ENCODE peak calls at places on chromosomes 12 and 14, in ten cellular contexts. V, R, H, S, C, F, K, I, Y and B are unnamed samples.

GRCh38 chr12:15423629-15424028 is 101.3 kb downstream of the PTPRO start:
- DNase-seq in V (no peak), R (no peak), H (no peak), S (no peak), C (no peak), F (no peak), K (no peak), I (no peak), Y (peak; percentile 39), B (no peak)

GRCh38 chr12:19893514-19893913 is 454.2 kb downstream of the AEBP2 start:
- DNase-seq in V (no peak), R (peak; percentile 27), H (no peak), S (no peak), C (no peak), F (no peak), K (no peak), I (no peak), Y (peak; percentile 48), B (no peak)

GRCh38 chr14:50308363-50308762 is 3.7 kb downstream of the L2HGDH start:
- DNase-seq in V (no peak), R (no peak), H (no peak), S (no peak), C (no peak), F (peak; percentile 40), K (no peak), I (no peak), Y (no peak), B (no peak)

GRCh38 chr12:132324173-132324572 is 5.2 kb downstream of the GALNT9 start:
- DNase-seq in V (no peak), R (no peak), H (no peak), S (no peak), C (no peak), F (no peak), K (no peak), I (no peak), Y (no peak), B (no peak)

GRCh38 chr14:61557854-61558253 is 137.5 kb upstream of the HIF1A start:
- DNase-seq in V (no peak), R (no peak), H (no peak), S (no peak), C (no peak), F (no peak), K (no peak), I (no peak), Y (no peak), B (no peak)

GRCh38 chr14:74299061-74299545 is 3.6 kb downstream of the ABCD4 start:
- DNase-seq in V (no peak), R (no peak), H (peak; percentile 27), S (peak; percentile 72), C (no peak), F (no peak), K (no peak), I (no peak), Y (peak; percentile 54), B (no peak)

GRCh38 chr12:8911606-8912268 is 2.6 kb upstream of the PHC1 start:
- DNase-seq in V (no peak), R (no peak), H (no peak), S (no peak), C (no peak), F (no peak), K (no peak), I (no peak), Y (no peak), B (no peak)

GRCh38 chr12:63991036-63991547 is 146.6 kb downstream of the SRGAP1 start:
- DNase-seq in V (no peak), R (no peak), H (no peak), S (no peak), C (no peak), F (no peak), K (no peak), I (no peak), Y (peak; percentile 68), B (no peak)

GRCh38 chr12:32505546-32505945 is 106.2 kb downstream of the FGD4 start:
- DNase-seq in V (no peak), R (no peak), H (no peak), S (no peak), C (no peak), F (no peak), K (no peak), I (no peak), Y (no peak), B (no peak)

GRCh38 chr12:89067436-89067835 is 284.9 kb downstream of the DUSP6 start:
- DNase-seq in V (no peak), R (no peak), H (no peak), S (no peak), C (no peak), F (no peak), K (no peak), I (no peak), Y (peak; percentile 91), B (no peak)

GRCh38 chr12:97229036-97229435 is 233.6 kb upstream of the RMST start:
- DNase-seq in V (no peak), R (no peak), H (no peak), S (no peak), C (no peak), F (no peak), K (no peak), I (no peak), Y (no peak), B (no peak)

GRCh38 chr12:124030008-124030407 is 57.0 kb downstream of the ZNF664 start:
- DNase-seq in V (no peak), R (no peak), H (no peak), S (no peak), C (no peak), F (no peak), K (no peak), I (no peak), Y (no peak), B (no peak)

GRCh38 chr14:68173227-68173972 is 353.8 kb downstream of the RAD51B start:
- DNase-seq in V (no peak), R (no peak), H (no peak), S (no peak), C (no peak), F (no peak), K (no peak), I (no peak), Y (peak; percentile 34), B (no peak)

GRCh38 chr14:77124345-77125274 is 17.0 kb downstream of the ZDHHC22 start:
- DNase-seq in V (no peak), R (no peak), H (peak; percentile 53), S (peak; percentile 85), C (peak; percentile 56), F (no peak), K (peak; percentile 63), I (no peak), Y (no peak), B (no peak)
- H3K4me1 ChIP-seq in V (peaks cover 25% of the 10 kb centered on the region), R (peaks cover 15% of the 10 kb centered on the region), H (peaks cover 10% of the 10 kb centered on the region), S (no peaks in the 10 kb centered on the region), C (no peaks in the 10 kb centered on the region), F (peaks cover 32% of the 10 kb centered on the region), K (peaks cover 29% of the 10 kb centered on the region), I (peaks cover 37% of the 10 kb centered on the region), Y (peaks cover 10% of the 10 kb centered on the region), B (peaks cover 16% of the 10 kb centered on the region)

GRCh38 chr12:108567388-108567787 is 5.0 kb downstream of the ISCU start:
- DNase-seq in V (peak; percentile 51), R (no peak), H (no peak), S (no peak), C (no peak), F (no peak), K (no peak), I (no peak), Y (no peak), B (peak; percentile 28)
- H3K4me1 ChIP-seq in V (peaks cover 20% of the 10 kb centered on the region), R (peaks cover 24% of the 10 kb centered on the region), H (peaks cover 4% of the 10 kb centered on the region), S (no peaks in the 10 kb centered on the region), C (no peaks in the 10 kb centered on the region), F (peaks cover 7% of the 10 kb centered on the region), K (peaks cover 23% of the 10 kb centered on the region), I (peaks cover 53% of the 10 kb centered on the region), Y (peaks cover 15% of the 10 kb centered on the region), B (peaks cover 3% of the 10 kb centered on the region)

GRCh38 chr12:65511927-65512326 is 233.4 kb downstream of the MSRB3 start:
- DNase-seq in V (no peak), R (no peak), H (no peak), S (no peak), C (no peak), F (no peak), K (no peak), I (no peak), Y (no peak), B (no peak)
- H3K4me1 ChIP-seq in V (peaks cover 19% of the 10 kb centered on the region), R (no peaks in the 10 kb centered on the region), H (peaks cover 5% of the 10 kb centered on the region), S (no peaks in the 10 kb centered on the region), C (peaks cover 3% of the 10 kb centered on the region), F (peaks cover 17% of the 10 kb centered on the region), K (peaks cover 12% of the 10 kb centered on the region), I (peaks cover 20% of the 10 kb centered on the region), Y (peaks cover 13% of the 10 kb centered on the region), B (peaks cover 2% of the 10 kb centered on the region)

DNA sequence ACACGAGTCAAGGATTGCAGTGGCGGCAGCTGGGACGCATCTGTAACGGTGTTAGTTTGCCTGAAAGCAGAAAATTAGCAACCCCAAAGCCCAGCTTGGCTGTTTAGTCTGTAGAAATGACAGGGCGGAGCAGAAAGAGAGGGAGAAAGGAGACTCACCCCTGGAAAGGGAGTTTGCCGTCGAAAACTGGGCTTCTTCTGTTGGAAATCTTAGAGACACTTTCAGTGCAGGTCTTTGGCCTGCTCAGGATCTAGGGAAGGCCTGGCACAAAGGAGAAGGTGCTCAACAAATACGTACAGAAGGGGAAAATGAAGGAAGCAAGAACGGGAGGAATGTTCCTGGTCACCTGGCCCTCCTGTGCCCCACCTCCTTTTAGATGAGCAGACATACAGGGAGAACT is 862 bp upstream of the MYF5 start:
- DNase-seq in V (no peak), R (no peak), H (no peak), S (no peak), C (no peak), F (no peak), K (no peak), I (no peak), Y (no peak), B (no peak)
- H3K4me1 ChIP-seq in V (no peaks in the 10 kb centered on the region), R (no peaks in the 10 kb centered on the region), H (no peaks in the 10 kb centered on the region), S (no peaks in the 10 kb centered on the region), C (no peaks in the 10 kb centered on the region), F (no peaks in the 10 kb centered on the region), K (no peaks in the 10 kb centered on the region), I (no peaks in the 10 kb centered on the region), Y (peaks cover 4% of the 10 kb centered on the region), B (no peaks in the 10 kb centered on the region)

GRCh38 chr12:46267618-46268348 is 1.1 kb downstream of the SLC38A1 start:
- DNase-seq in V (no peak), R (no peak), H (peak; percentile 11), S (no peak), C (no peak), F (no peak), K (no peak), I (no peak), Y (peak; percentile 16), B (no peak)
- H3K4me1 ChIP-seq in V (peaks cover 31% of the 10 kb centered on the region), R (peaks cover 47% of the 10 kb centered on the region), H (no peaks in the 10 kb centered on the region), S (no peaks in the 10 kb centered on the region), C (no peaks in the 10 kb centered on the region), F (peaks cover 65% of the 10 kb centered on the region), K (peaks cover 12% of the 10 kb centered on the region), I (peaks cover 46% of the 10 kb centered on the region), Y (peaks cover 18% of the 10 kb centered on the region), B (no peaks in the 10 kb centered on the region)

GRCh38 chr14:103726474-103726873 is 10.9 kb downstream of the ZFYVE21 start:
- DNase-seq in V (no peak), R (no peak), H (no peak), S (no peak), C (no peak), F (no peak), K (peak; percentile 8), I (no peak), Y (no peak), B (no peak)
- H3K4me1 ChIP-seq in V (peaks cover 77% of the 10 kb centered on the region), R (peaks cover 6% of the 10 kb centered on the region), H (peaks cover 8% of the 10 kb centered on the region), S (no peaks in the 10 kb centered on the region), C (no peaks in the 10 kb centered on the region), F (no peaks in the 10 kb centered on the region), K (peaks cover 47% of the 10 kb centered on the region), I (peaks cover 37% of the 10 kb centered on the region), Y (peaks cover 26% of the 10 kb centered on the region), B (peaks cover 4% of the 10 kb centered on the region)

GRCh38 chr12:115872212-115872611 is 405.3 kb downstream of the MED13L start:
- DNase-seq in V (no peak), R (no peak), H (no peak), S (no peak), C (no peak), F (peak; percentile 59), K (no peak), I (no peak), Y (no peak), B (no peak)
- H3K4me1 ChIP-seq in V (no peaks in the 10 kb centered on the region), R (peaks cover 36% of the 10 kb centered on the region), H (no peaks in the 10 kb centered on the region), S (no peaks in the 10 kb centered on the region), C (no peaks in the 10 kb centered on the region), F (peaks cover 25% of the 10 kb centered on the region), K (peaks cover 3% of the 10 kb centered on the region), I (no peaks in the 10 kb centered on the region), Y (no peaks in the 10 kb centered on the region), B (peaks cover 5% of the 10 kb centered on the region)